ENCODE peak calls at places on chromosomes 6 and 20, in eight cellular contexts. I is T-helper 2 cell; M is WTC11; N is mucosa of gallbladder; J is ovary; W is activated CD4-positive, alpha-beta T cell treated with anti-CD3 and anti-CD28 coated beads, Interleukin-2, amount 50 U/mL, for 24 hours; C is GM12865; A is activated naive CD4-positive, alpha-beta T cell. V is an unnamed sample.
A peak's percentile ranks its signal among the peaks of the same experiment; 100 is the strongest.

GRCh38 chr6:16089232-16089843 is 39.5 kb upstream of the MYLIP start:
- DNase-seq in I (peak; percentile 9), M (no peak), N (no peak), J (no peak), W (no peak), C (no peak), A (no peak), V (no peak)

GRCh38 chr6:170221753-170222400 is 69.0 kb downstream of the DLL1 start:
- DNase-seq in I (no peak), M (no peak), N (no peak), J (peak; percentile 11), W (no peak), C (no peak), A (no peak), V (no peak)

GRCh38 chr20:53530440-53530839 is 63.2 kb downstream of the ZNF217 start:
- DNase-seq in I (no peak), M (no peak), N (no peak), J (no peak), W (no peak), C (no peak), A (no peak), V (no peak)

GRCh38 chr20:47921306-47922279 is 136.3 kb upstream of the SULF2 start:
- DNase-seq in I (no peak), M (no peak), N (no peak), J (no peak), W (no peak), C (no peak), A (no peak), V (no peak)

GRCh38 chr6:77095936-77096627 is 367.2 kb downstream of the HTR1B start:
- DNase-seq in I (no peak), M (no peak), N (no peak), J (no peak), W (no peak), C (no peak), A (no peak), V (no peak)

GRCh38 chr6:2909718-2910117 is 6.6 kb upstream of the SERPINB9 start:
- DNase-seq in I (no peak), M (no peak), N (no peak), J (no peak), W (no peak), C (no peak), A (no peak), V (no peak)

GRCh38 chr20:54362283-54362682 is 113.1 kb upstream of the DOK5 start:
- DNase-seq in I (no peak), M (no peak), N (no peak), J (no peak), W (no peak), C (no peak), A (no peak), V (no peak)

GRCh38 chr6:84902354-84902928 is 138.0 kb upstream of the TBX18 start:
- DNase-seq in I (no peak), M (no peak), N (no peak), J (no peak), W (no peak), C (no peak), A (no peak), V (no peak)

GRCh38 chr20:53896041-53896440 is 174.4 kb downstream of the BCAS1 start:
- DNase-seq in I (no peak), M (no peak), N (no peak), J (no peak), W (no peak), C (no peak), A (no peak), V (no peak)

GRCh38 chr20:32841174-32841573 is 17.5 kb upstream of the EFCAB8 start:
- DNase-seq in I (no peak), M (no peak), N (no peak), J (no peak), W (no peak), C (no peak), A (no peak), V (no peak)

GRCh38 chr20:51697119-51697826 is 70.9 kb downstream of the ATP9A start:
- DNase-seq in I (no peak), M (no peak), N (no peak), J (no peak), W (no peak), C (no peak), A (no peak), V (no peak)

GRCh38 chr6:36029464-36029863 is 1.9 kb downstream of the MAPK14 start:
- DNase-seq in I (no peak), M (no peak), N (no peak), J (no peak), W (no peak), C (no peak), A (no peak), V (no peak)

GRCh38 chr6:3697609-3698008 is 53.9 kb downstream of the PXDC1 start:
- DNase-seq in I (no peak), M (no peak), N (no peak), J (no peak), W (no peak), C (no peak), A (no peak), V (no peak)

GRCh38 chr6:84358581-84358980 is 131.1 kb upstream of the CEP162 start:
- DNase-seq in I (no peak), M (no peak), N (no peak), J (no peak), W (no peak), C (no peak), A (no peak), V (no peak)

GRCh38 chr6:167400482-167401138 is 75.7 kb downstream of the TTLL2 start:
- DNase-seq in I (no peak), M (no peak), N (no peak), J (no peak), W (no peak), C (no peak), A (no peak), V (no peak)

GRCh38 chr6:90159452-90159851 is 137.2 kb downstream of the BACH2 start:
- DNase-seq in I (no peak), M (no peak), N (no peak), J (no peak), W (no peak), C (no peak), A (no peak), V (no peak)

GRCh38 chr20:13401596-13401995 is 180.5 kb downstream of the ISM1 start:
- DNase-seq in I (no peak), M (no peak), N (no peak), J (no peak), W (no peak), C (no peak), A (no peak), V (no peak)

GRCh38 chr20:61584851-61585250 is 332.8 kb downstream of the CDH4 start:
- DNase-seq in I (no peak), M (no peak), N (no peak), J (no peak), W (no peak), C (no peak), A (no peak), V (no peak)

GRCh38 chr6:110178626-110179405 is 654 bp downstream of the WASF1 start:
- DNase-seq in I (peak; percentile 62), M (peak; percentile 28), N (peak; percentile 26), J (peak; percentile 63), W (peak; percentile 36), C (peak; percentile 53), A (peak; percentile 17), V (peak; percentile 66)

GRCh38 chr20:23227274-23227673 is 123.3 kb upstream of the NXT1 start:
- DNase-seq in I (no peak), M (no peak), N (no peak), J (no peak), W (no peak), C (no peak), A (no peak), V (no peak)

GRCh38 chr6:154469306-154469935 is 41.1 kb downstream of the CNKSR3 start:
- DNase-seq in I (no peak), M (no peak), N (no peak), J (no peak), W (no peak), C (no peak), A (no peak), V (no peak)

GRCh38 chr6:31170600-31170881 is at the start of gene POU5F1:
- DNase-seq in I (no peak), M (peak; percentile 78), N (no peak), J (no peak), W (no peak), C (no peak), A (no peak), V (no peak)

GRCh38 chr6:100462396-100462795 is 2.3 kb downstream of the SIM1 start:
- DNase-seq in I (no peak), M (no peak), N (no peak), J (no peak), W (no peak), C (no peak), A (no peak), V (no peak)

GRCh38 chr6:144397141-144397540 is 112.0 kb downstream of the UTRN start:
- DNase-seq in I (no peak), M (no peak), N (no peak), J (no peak), W (no peak), C (no peak), A (no peak), V (no peak)

GRCh38 chr6:143546599-143546998 is 35.1 kb upstream of the FUCA2 start:
- DNase-seq in I (no peak), M (no peak), N (no peak), J (no peak), W (no peak), C (no peak), A (no peak), V (no peak)